ENCODE peak calls at places on chromosomes 3 and 15, in five cellular contexts. J is right atrium auricular region, Z is stomach, E is AG10803, N is upper lobe of left lung. T is an unnamed sample.

GRCh38 chr3:65575376-65575840 is 463.3 kb downstream of the MAGI1 start:
- DNase-seq in N (no peak), Z (no peak), E (peak), J (no peak), T (no peak)

GRCh38 chr3:52392216-52392930 is 52.5 kb downstream of the SEMA3G start:
- DNase-seq in E (no peak), J (no peak), Z (no peak), N (no peak), T (no peak)

GRCh38 chr15:31483053-31483923 is 156.7 kb downstream of the KLF13 start:
- DNase-seq in E (no peak), J (no peak), N (peak), Z (peak), T (peak)

GRCh38 chr3:127427666-127428065 is 139.8 kb upstream of the PRR20G start:
- DNase-seq in N (no peak), J (no peak), E (no peak), Z (no peak), T (no peak)

GRCh38 chr3:184380210-184380626 is 364 bp downstream of the CHRD start:
- DNase-seq in N (peak), E (peak), J (no peak), Z (peak), T (peak)

GRCh38 chr3:40608091-40608490 is 83.3 kb downstream of the ZNF621 start:
- DNase-seq in J (no peak), N (no peak), E (no peak), Z (no peak), T (no peak)

GRCh38 chr15:77421370-77421700 is 647 bp downstream of the HMG20A start:
- DNase-seq in Z (no peak), J (no peak), N (no peak), E (no peak), T (no peak)

GRCh38 chr3:83523470-83524073 is 1435.2 kb upstream of the CADM2 start:
- DNase-seq in E (peak), Z (no peak), J (no peak), N (no peak), T (no peak)

GRCh38 chr15:97947465-97948262 is 12.8 kb upstream of the ARRDC4 start:
- DNase-seq in E (no peak), J (no peak), Z (no peak), N (no peak), T (peak)

GRCh38 chr3:186362988-186363387 is 954 bp upstream of the DGKG start:
- DNase-seq in J (peak), E (no peak), Z (no peak), N (no peak), T (no peak)

GRCh38 chr3:182644800-182645433 is 148.4 kb upstream of the ATP11B start:
- DNase-seq in E (no peak), J (no peak), Z (no peak), N (no peak), T (no peak)

GRCh38 chr15:70427120-70427519 is 329.4 kb upstream of the TLE3 start:
- DNase-seq in J (no peak), N (no peak), Z (no peak), E (no peak), T (no peak)

GRCh38 chr3:120601554-120601953 is 5.4 kb downstream of the NDUFB4 start:
- DNase-seq in E (no peak), J (no peak), Z (no peak), N (no peak), T (no peak)

GRCh38 chr3:197229836-197230235 is 68.6 kb downstream of the DLG1 start:
- DNase-seq in Z (no peak), N (no peak), J (no peak), E (no peak), T (no peak)

GRCh38 chr15:58864602-58865419 is 68.7 kb downstream of the SLTM start:
- DNase-seq in E (peak), N (peak), Z (peak), J (no peak), T (peak)

GRCh38 chr3:106826861-106827311 is 550.4 kb upstream of the CCDC54 start:
- DNase-seq in N (no peak), E (no peak), J (no peak), Z (no peak), T (no peak)

DNA sequence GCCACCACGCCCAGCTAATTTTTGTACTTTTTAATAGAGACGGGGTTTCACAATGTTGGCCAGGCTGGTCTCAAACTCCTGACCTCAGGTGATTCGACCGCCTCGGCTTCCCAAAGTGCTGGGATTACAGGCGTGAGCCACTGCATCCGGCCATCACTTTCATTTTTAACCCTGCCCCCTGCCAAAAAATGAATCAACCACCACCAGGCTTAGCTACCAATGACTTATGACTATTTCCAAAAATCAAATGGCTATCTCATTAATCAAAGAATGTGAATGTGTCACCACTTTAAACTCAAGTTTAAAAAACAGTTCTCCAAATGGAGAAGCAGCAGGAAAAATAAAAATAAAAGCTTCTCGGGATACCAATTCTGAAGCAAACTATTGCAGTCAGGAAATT is 20.2 kb downstream of the CEP152 start:
- DNase-seq in N (no peak), Z (no peak), E (peak), J (no peak), T (no peak)
- H3K4me3 ChIP-seq in N (no peak), Z (no peak), E (peak), J (peak), T (no peak)

DNA sequence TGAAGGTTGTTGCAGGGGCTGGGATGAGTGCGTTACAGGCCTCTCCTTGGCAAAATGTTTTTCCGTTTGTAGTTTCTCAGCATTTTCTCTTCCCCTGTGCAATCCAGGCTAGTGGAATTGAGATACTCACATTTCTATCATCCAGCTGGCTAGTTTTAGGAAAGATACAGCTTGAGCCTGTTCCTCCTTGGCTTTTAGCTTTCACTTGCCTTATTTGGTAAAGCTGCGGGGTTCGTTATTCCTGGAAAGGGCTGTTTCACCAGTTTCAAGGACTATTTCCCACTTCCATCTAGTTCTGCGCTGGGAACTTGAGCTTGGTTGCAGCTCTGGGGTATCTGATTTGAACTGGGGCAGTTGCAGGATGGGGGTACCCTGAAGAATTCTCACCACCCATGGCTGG is 90.3 kb downstream of the ITPR1 start:
- DNase-seq in J (no peak), E (no peak), N (no peak), Z (no peak), T (no peak)
- H3K4me3 ChIP-seq in J (no peak), E (no peak), N (no peak), Z (no peak), T (no peak)

DNA sequence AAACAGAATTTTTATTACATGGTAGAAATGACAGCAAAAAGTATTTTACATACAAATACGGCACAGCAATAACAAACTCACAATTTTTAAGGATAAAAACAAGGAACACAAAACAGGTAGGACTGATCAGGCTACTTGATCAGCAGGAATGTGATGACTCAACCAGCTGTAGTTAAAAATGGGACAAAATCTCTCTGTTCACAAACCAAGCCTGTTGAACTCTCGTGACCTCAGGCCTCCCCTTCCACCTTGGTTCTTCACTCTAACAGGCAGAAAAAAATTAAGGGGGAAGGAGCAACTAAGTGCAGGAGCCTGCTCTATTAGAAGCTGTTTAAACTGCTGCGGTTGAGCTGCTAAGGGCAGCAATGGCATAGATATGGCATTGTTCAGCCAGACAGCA is 18.7 kb downstream of the FBXL22 start:
- DNase-seq in Z (no peak), N (no peak), J (no peak), E (no peak), T (no peak)
- H3K4me3 ChIP-seq in Z (no peak), N (no peak), J (no peak), E (no peak), T (no peak)

DNA sequence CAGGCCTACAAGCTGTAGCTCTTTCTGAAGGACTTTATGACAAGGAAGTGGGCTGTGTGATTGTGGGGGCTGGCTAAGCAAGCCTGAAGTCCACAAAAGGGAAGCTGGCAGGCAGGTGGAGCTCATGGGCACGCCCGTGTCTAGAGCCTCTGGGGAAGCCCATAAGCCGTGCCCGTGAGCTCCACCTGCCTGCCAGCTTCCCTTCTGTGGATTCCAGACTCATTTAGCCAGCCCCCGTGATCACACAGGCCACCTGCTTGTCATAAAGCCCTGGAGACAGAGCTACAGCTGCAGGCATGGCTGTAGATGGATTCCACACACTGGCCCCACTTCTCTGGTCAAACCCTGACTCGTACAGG is 15.2 kb downstream of the EFCC1 start:
- DNase-seq in J (no peak), E (no peak), Z (peak), N (no peak), T (peak)
- H3K4me3 ChIP-seq in J (no peak), E (no peak), Z (no peak), N (no peak), T (no peak)

GRCh38 chr3:134713673-134714072 is 62.9 kb upstream of the KY start:
- DNase-seq in Z (no peak), N (no peak), J (no peak), E (no peak), T (no peak)
- H3K4me3 ChIP-seq in Z (no peak), N (no peak), J (no peak), E (no peak), T (no peak)

DNA sequence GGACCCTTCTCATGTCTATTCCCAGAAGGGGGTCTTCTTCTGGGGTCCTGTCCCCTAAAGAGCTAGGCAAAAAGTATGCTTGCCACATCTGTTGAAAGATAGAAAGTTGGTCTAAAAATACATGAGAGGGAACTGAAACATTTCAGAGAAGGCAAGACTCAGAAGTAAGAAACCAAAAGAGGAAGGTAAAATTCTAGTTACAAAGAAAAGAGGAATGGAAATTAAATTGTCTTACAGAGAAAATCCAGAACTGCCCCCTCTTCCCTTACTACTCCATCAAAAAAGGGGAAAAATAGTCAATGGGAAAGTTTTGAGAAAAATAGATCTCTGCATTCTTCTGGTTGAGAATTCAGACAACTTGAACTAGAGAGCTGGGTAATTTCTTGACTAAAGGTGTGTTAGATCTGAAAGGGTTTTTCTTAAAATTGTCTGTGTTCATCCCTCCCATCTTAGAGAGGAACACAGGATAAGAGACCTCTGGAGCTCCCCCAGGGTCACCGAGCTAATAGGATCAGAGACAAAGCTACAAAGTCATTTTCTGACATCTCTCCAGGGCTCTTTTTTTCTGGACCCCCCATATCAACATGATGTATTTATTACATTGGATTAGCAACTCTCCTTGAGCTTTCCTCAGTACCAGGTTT is 32.3 kb upstream of the CCR2 start:
- DNase-seq in N (no peak), E (no peak), J (no peak), Z (no peak), T (no peak)
- H3K4me3 ChIP-seq in N (no peak), E (no peak), J (no peak), Z (no peak), T (no peak)

GRCh38 chr3:39407773-39408492 is 1.4 kb downstream of the RPSA start:
- DNase-seq in N (no peak), Z (no peak), J (no peak), E (peak), T (no peak)
- H3K4me3 ChIP-seq in N (no peak), Z (peak), J (peak), E (peak), T (peak)

DNA sequence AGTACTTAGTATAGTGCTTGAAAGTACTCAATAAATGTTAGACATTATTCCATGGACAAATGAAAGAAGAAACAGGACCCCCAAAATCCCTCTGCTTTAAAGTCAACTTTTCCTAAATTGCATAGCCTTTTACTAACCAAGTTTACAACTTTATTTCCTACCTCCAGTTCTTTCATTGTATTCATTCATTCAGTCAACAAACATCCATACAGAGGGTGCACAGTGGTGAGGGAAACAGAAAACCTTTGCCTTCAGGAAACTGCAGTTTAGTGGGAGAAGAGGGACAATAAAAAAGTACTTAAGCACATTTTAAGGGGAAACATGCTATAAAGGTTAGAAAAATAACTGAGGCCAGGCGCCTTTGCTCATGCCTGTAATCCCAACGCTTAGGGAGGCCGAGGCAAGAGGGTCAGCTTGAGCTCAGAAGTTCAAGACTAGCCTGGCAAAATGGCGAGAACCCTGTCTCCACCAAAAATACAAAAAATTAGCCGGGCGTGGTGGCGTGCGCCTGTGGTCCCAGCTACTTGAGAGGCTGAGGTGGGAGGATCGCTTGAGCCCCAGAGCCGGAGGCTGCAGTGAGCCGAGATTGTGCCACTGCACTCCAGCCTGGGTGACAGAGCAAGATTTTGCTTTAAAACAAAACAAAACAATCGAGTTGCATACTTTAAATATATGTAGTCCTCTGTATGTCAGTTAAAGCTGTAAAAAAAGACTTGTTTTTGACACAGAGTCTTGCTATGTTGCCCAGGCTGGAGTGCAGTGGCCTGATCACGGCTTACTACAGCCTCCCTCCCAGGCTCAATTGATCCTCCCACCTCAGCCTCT is 1.1 kb upstream of the DENND4A start:
- DNase-seq in J (no peak), E (no peak), N (peak), Z (no peak), T (no peak)
- H3K4me3 ChIP-seq in J (peak), E (peak), N (no peak), Z (peak), T (peak)